ENCODE peak calls at places on chromosome 18, in five cellular contexts. One of them, this sample, is unnamed.

GRCh38 chr18:35526476-35527120 is 28.8 kb upstream of the INO80C start:
- DNase-seq in stimulated activated CD4-positive, alpha-beta T cell treated with anti-CD3 and anti-CD28 coated beads, Interleukin-1b, Interleukin-23, amount 100 ng/mL, for 48 hours: no peak
- DNase-seq in OCI-LY7: no peak
- DNase-seq in neuronal stem cell: no peak
- DNase-seq in NCI-H1694: no peak
- DNase-seq in this sample: no peak

GRCh38 chr18:3649559-3650426 is 199.8 kb downstream of the TGIF1 start:
- DNase-seq in stimulated activated CD4-positive, alpha-beta T cell treated with anti-CD3 and anti-CD28 coated beads, Interleukin-1b, Interleukin-23, amount 100 ng/mL, for 48 hours: no peak
- DNase-seq in OCI-LY7: no peak
- DNase-seq in neuronal stem cell: no peak
- DNase-seq in NCI-H1694: no peak
- DNase-seq in this sample: no peak

GRCh38 chr18:10798727-10799435 is 273.1 kb downstream of the NAPG start:
- DNase-seq in stimulated activated CD4-positive, alpha-beta T cell treated with anti-CD3 and anti-CD28 coated beads, Interleukin-1b, Interleukin-23, amount 100 ng/mL, for 48 hours: no peak
- DNase-seq in OCI-LY7: no peak
- DNase-seq in neuronal stem cell: no peak
- DNase-seq in NCI-H1694: no peak
- DNase-seq in this sample: no peak

GRCh38 chr18:39487932-39488331 is 1922.3 kb upstream of the CELF4 start:
- DNase-seq in stimulated activated CD4-positive, alpha-beta T cell treated with anti-CD3 and anti-CD28 coated beads, Interleukin-1b, Interleukin-23, amount 100 ng/mL, for 48 hours: no peak
- DNase-seq in OCI-LY7: no peak
- DNase-seq in neuronal stem cell: no peak
- DNase-seq in NCI-H1694: no peak
- DNase-seq in this sample: no peak

GRCh38 chr18:44771957-44772917 is 91.5 kb downstream of the SETBP1 start:
- DNase-seq in stimulated activated CD4-positive, alpha-beta T cell treated with anti-CD3 and anti-CD28 coated beads, Interleukin-1b, Interleukin-23, amount 100 ng/mL, for 48 hours: no peak
- DNase-seq in OCI-LY7: no peak
- DNase-seq in neuronal stem cell: no peak
- DNase-seq in NCI-H1694: no peak
- DNase-seq in this sample: no peak

GRCh38 chr18:79485788-79486355 is 90.1 kb downstream of the NFATC1 start:
- DNase-seq in stimulated activated CD4-positive, alpha-beta T cell treated with anti-CD3 and anti-CD28 coated beads, Interleukin-1b, Interleukin-23, amount 100 ng/mL, for 48 hours: no peak
- DNase-seq in OCI-LY7: no peak
- DNase-seq in neuronal stem cell: no peak
- DNase-seq in NCI-H1694: peak; percentile 40
- DNase-seq in this sample: no peak

GRCh38 chr18:75041586-75041985 is 167.4 kb downstream of the PTGR3 start:
- DNase-seq in stimulated activated CD4-positive, alpha-beta T cell treated with anti-CD3 and anti-CD28 coated beads, Interleukin-1b, Interleukin-23, amount 100 ng/mL, for 48 hours: no peak
- DNase-seq in OCI-LY7: peak; percentile 6
- DNase-seq in neuronal stem cell: no peak
- DNase-seq in NCI-H1694: no peak
- DNase-seq in this sample: no peak

GRCh38 chr18:34857310-34857709 is 147.2 kb downstream of the DTNA start:
- DNase-seq in stimulated activated CD4-positive, alpha-beta T cell treated with anti-CD3 and anti-CD28 coated beads, Interleukin-1b, Interleukin-23, amount 100 ng/mL, for 48 hours: no peak
- DNase-seq in OCI-LY7: no peak
- DNase-seq in neuronal stem cell: no peak
- DNase-seq in NCI-H1694: no peak
- DNase-seq in this sample: no peak

GRCh38 chr18:22136395-22136794 is 33.0 kb upstream of the GATA6 start:
- DNase-seq in stimulated activated CD4-positive, alpha-beta T cell treated with anti-CD3 and anti-CD28 coated beads, Interleukin-1b, Interleukin-23, amount 100 ng/mL, for 48 hours: no peak
- DNase-seq in OCI-LY7: no peak
- DNase-seq in neuronal stem cell: no peak
- DNase-seq in NCI-H1694: no peak
- DNase-seq in this sample: no peak

GRCh38 chr18:14941792-14942191 is 193.8 kb downstream of the ANKRD30B start:
- DNase-seq in stimulated activated CD4-positive, alpha-beta T cell treated with anti-CD3 and anti-CD28 coated beads, Interleukin-1b, Interleukin-23, amount 100 ng/mL, for 48 hours: no peak
- DNase-seq in OCI-LY7: no peak
- DNase-seq in neuronal stem cell: no peak
- DNase-seq in NCI-H1694: no peak
- DNase-seq in this sample: no peak

GRCh38 chr18:48928787-48929186 is 22.0 kb downstream of the SMAD7 start:
- DNase-seq in stimulated activated CD4-positive, alpha-beta T cell treated with anti-CD3 and anti-CD28 coated beads, Interleukin-1b, Interleukin-23, amount 100 ng/mL, for 48 hours: peak; percentile 77
- DNase-seq in OCI-LY7: peak; percentile 84
- DNase-seq in neuronal stem cell: no peak
- DNase-seq in NCI-H1694: no peak
- DNase-seq in this sample: peak; percentile 88

GRCh38 chr18:67354692-67355091 is 161.8 kb downstream of the DSEL start:
- DNase-seq in stimulated activated CD4-positive, alpha-beta T cell treated with anti-CD3 and anti-CD28 coated beads, Interleukin-1b, Interleukin-23, amount 100 ng/mL, for 48 hours: no peak
- DNase-seq in OCI-LY7: no peak
- DNase-seq in neuronal stem cell: no peak
- DNase-seq in NCI-H1694: no peak
- DNase-seq in this sample: no peak

GRCh38 chr18:10916387-10916786 is 233.0 kb downstream of the PIEZO2 start:
- DNase-seq in stimulated activated CD4-positive, alpha-beta T cell treated with anti-CD3 and anti-CD28 coated beads, Interleukin-1b, Interleukin-23, amount 100 ng/mL, for 48 hours: no peak
- DNase-seq in OCI-LY7: no peak
- DNase-seq in neuronal stem cell: no peak
- DNase-seq in NCI-H1694: no peak
- DNase-seq in this sample: no peak